ENCODE peak calls at places on chromosomes 7 and 10, in eight cellular contexts. One of them, this sample, is unnamed.

GRCh38 chr7:106770191-106770590 is 94.9 kb upstream of the PIK3CG start:
- DNase-seq in stimulated activated CD4-positive, alpha-beta T cell treated with anti-CD3 and anti-CD28 coated beads, Interleukin-1b, Interleukin-23, amount 100 ng/mL, for 24 hours: no peak
- DNase-seq in lung microvascular endothelial cell: peak
- DNase-seq in activated naive CD4-positive, alpha-beta T cell treated with anti-CD3 and anti-CD28 coated beads for 36 hours: no peak
- DNase-seq in nucleus accumbens: no peak
- DNase-seq in occipital lobe: no peak
- DNase-seq in GM23248: peak
- DNase-seq in AG08396: peak
- DNase-seq in this sample: no peak

GRCh38 chr10:93678386-93678785 is 24.0 kb downstream of the FRA10AC1 start:
- DNase-seq in stimulated activated CD4-positive, alpha-beta T cell treated with anti-CD3 and anti-CD28 coated beads, Interleukin-1b, Interleukin-23, amount 100 ng/mL, for 24 hours: no peak
- DNase-seq in lung microvascular endothelial cell: no peak
- DNase-seq in activated naive CD4-positive, alpha-beta T cell treated with anti-CD3 and anti-CD28 coated beads for 36 hours: no peak
- DNase-seq in nucleus accumbens: no peak
- DNase-seq in occipital lobe: no peak
- DNase-seq in GM23248: no peak
- DNase-seq in AG08396: no peak
- DNase-seq in this sample: no peak

GRCh38 chr10:80530816-80531215 is 6.9 kb upstream of the SH2D4B start:
- DNase-seq in stimulated activated CD4-positive, alpha-beta T cell treated with anti-CD3 and anti-CD28 coated beads, Interleukin-1b, Interleukin-23, amount 100 ng/mL, for 24 hours: no peak
- DNase-seq in lung microvascular endothelial cell: no peak
- DNase-seq in activated naive CD4-positive, alpha-beta T cell treated with anti-CD3 and anti-CD28 coated beads for 36 hours: no peak
- DNase-seq in nucleus accumbens: no peak
- DNase-seq in occipital lobe: no peak
- DNase-seq in GM23248: no peak
- DNase-seq in AG08396: no peak
- DNase-seq in this sample: no peak

GRCh38 chr7:42902361-42902760 is 9.5 kb downstream of the C7orf25 start:
- DNase-seq in stimulated activated CD4-positive, alpha-beta T cell treated with anti-CD3 and anti-CD28 coated beads, Interleukin-1b, Interleukin-23, amount 100 ng/mL, for 24 hours: no peak
- DNase-seq in lung microvascular endothelial cell: no peak
- DNase-seq in activated naive CD4-positive, alpha-beta T cell treated with anti-CD3 and anti-CD28 coated beads for 36 hours: no peak
- DNase-seq in nucleus accumbens: no peak
- DNase-seq in occipital lobe: no peak
- DNase-seq in GM23248: no peak
- DNase-seq in AG08396: no peak
- DNase-seq in this sample: no peak

GRCh38 chr10:116521424-116522305 is 24.1 kb upstream of the PNLIP start:
- DNase-seq in stimulated activated CD4-positive, alpha-beta T cell treated with anti-CD3 and anti-CD28 coated beads, Interleukin-1b, Interleukin-23, amount 100 ng/mL, for 24 hours: no peak
- DNase-seq in lung microvascular endothelial cell: peak
- DNase-seq in activated naive CD4-positive, alpha-beta T cell treated with anti-CD3 and anti-CD28 coated beads for 36 hours: peak
- DNase-seq in nucleus accumbens: peak
- DNase-seq in occipital lobe: no peak
- DNase-seq in GM23248: peak
- DNase-seq in AG08396: peak
- DNase-seq in this sample: no peak

GRCh38 chr10:58609525-58610150 is 97.0 kb downstream of the BICC1 start:
- DNase-seq in stimulated activated CD4-positive, alpha-beta T cell treated with anti-CD3 and anti-CD28 coated beads, Interleukin-1b, Interleukin-23, amount 100 ng/mL, for 24 hours: no peak
- DNase-seq in lung microvascular endothelial cell: no peak
- DNase-seq in activated naive CD4-positive, alpha-beta T cell treated with anti-CD3 and anti-CD28 coated beads for 36 hours: no peak
- DNase-seq in nucleus accumbens: no peak
- DNase-seq in occipital lobe: no peak
- DNase-seq in GM23248: no peak
- DNase-seq in AG08396: no peak
- DNase-seq in this sample: no peak

GRCh38 chr10:70576803-70577517 is 25.6 kb downstream of the PRF1 start:
- DNase-seq in stimulated activated CD4-positive, alpha-beta T cell treated with anti-CD3 and anti-CD28 coated beads, Interleukin-1b, Interleukin-23, amount 100 ng/mL, for 24 hours: no peak
- DNase-seq in lung microvascular endothelial cell: no peak
- DNase-seq in activated naive CD4-positive, alpha-beta T cell treated with anti-CD3 and anti-CD28 coated beads for 36 hours: no peak
- DNase-seq in nucleus accumbens: no peak
- DNase-seq in occipital lobe: no peak
- DNase-seq in GM23248: peak
- DNase-seq in AG08396: peak
- DNase-seq in this sample: no peak

GRCh38 chr10:3056280-3057037 is 10.9 kb upstream of the PFKP start:
- DNase-seq in stimulated activated CD4-positive, alpha-beta T cell treated with anti-CD3 and anti-CD28 coated beads, Interleukin-1b, Interleukin-23, amount 100 ng/mL, for 24 hours: no peak
- DNase-seq in lung microvascular endothelial cell: no peak
- DNase-seq in activated naive CD4-positive, alpha-beta T cell treated with anti-CD3 and anti-CD28 coated beads for 36 hours: no peak
- DNase-seq in nucleus accumbens: no peak
- DNase-seq in occipital lobe: no peak
- DNase-seq in GM23248: no peak
- DNase-seq in AG08396: no peak
- DNase-seq in this sample: no peak

GRCh38 chr7:27585781-27586447 is 76.8 kb downstream of the HIBADH start:
- DNase-seq in stimulated activated CD4-positive, alpha-beta T cell treated with anti-CD3 and anti-CD28 coated beads, Interleukin-1b, Interleukin-23, amount 100 ng/mL, for 24 hours: no peak
- DNase-seq in lung microvascular endothelial cell: no peak
- DNase-seq in activated naive CD4-positive, alpha-beta T cell treated with anti-CD3 and anti-CD28 coated beads for 36 hours: no peak
- DNase-seq in nucleus accumbens: no peak
- DNase-seq in occipital lobe: no peak
- DNase-seq in GM23248: no peak
- DNase-seq in AG08396: no peak
- DNase-seq in this sample: no peak

GRCh38 chr10:20274580-20274979 is 458.3 kb downstream of the PLXDC2 start:
- DNase-seq in stimulated activated CD4-positive, alpha-beta T cell treated with anti-CD3 and anti-CD28 coated beads, Interleukin-1b, Interleukin-23, amount 100 ng/mL, for 24 hours: no peak
- DNase-seq in lung microvascular endothelial cell: no peak
- DNase-seq in activated naive CD4-positive, alpha-beta T cell treated with anti-CD3 and anti-CD28 coated beads for 36 hours: no peak
- DNase-seq in nucleus accumbens: no peak
- DNase-seq in occipital lobe: no peak
- DNase-seq in GM23248: no peak
- DNase-seq in AG08396: no peak
- DNase-seq in this sample: no peak

GRCh38 chr7:55523366-55523765 is 48.9 kb downstream of the VOPP1 start:
- DNase-seq in stimulated activated CD4-positive, alpha-beta T cell treated with anti-CD3 and anti-CD28 coated beads, Interleukin-1b, Interleukin-23, amount 100 ng/mL, for 24 hours: no peak
- DNase-seq in lung microvascular endothelial cell: no peak
- DNase-seq in activated naive CD4-positive, alpha-beta T cell treated with anti-CD3 and anti-CD28 coated beads for 36 hours: no peak
- DNase-seq in nucleus accumbens: no peak
- DNase-seq in occipital lobe: no peak
- DNase-seq in GM23248: peak
- DNase-seq in AG08396: peak
- DNase-seq in this sample: no peak

GRCh38 chr10:33862706-33863105 is 528.2 kb upstream of the NRP1 start:
- DNase-seq in stimulated activated CD4-positive, alpha-beta T cell treated with anti-CD3 and anti-CD28 coated beads, Interleukin-1b, Interleukin-23, amount 100 ng/mL, for 24 hours: no peak
- DNase-seq in lung microvascular endothelial cell: no peak
- DNase-seq in activated naive CD4-positive, alpha-beta T cell treated with anti-CD3 and anti-CD28 coated beads for 36 hours: no peak
- DNase-seq in nucleus accumbens: no peak
- DNase-seq in occipital lobe: no peak
- DNase-seq in GM23248: no peak
- DNase-seq in AG08396: no peak
- DNase-seq in this sample: no peak

GRCh38 chr10:3666525-3667302 is 118.3 kb downstream of the KLF6 start:
- DNase-seq in stimulated activated CD4-positive, alpha-beta T cell treated with anti-CD3 and anti-CD28 coated beads, Interleukin-1b, Interleukin-23, amount 100 ng/mL, for 24 hours: no peak
- DNase-seq in lung microvascular endothelial cell: no peak
- DNase-seq in activated naive CD4-positive, alpha-beta T cell treated with anti-CD3 and anti-CD28 coated beads for 36 hours: peak
- DNase-seq in nucleus accumbens: no peak
- DNase-seq in occipital lobe: no peak
- DNase-seq in GM23248: no peak
- DNase-seq in AG08396: no peak
- DNase-seq in this sample: no peak

GRCh38 chr10:86583983-86584382 is 62.4 kb upstream of the WAPL start:
- DNase-seq in stimulated activated CD4-positive, alpha-beta T cell treated with anti-CD3 and anti-CD28 coated beads, Interleukin-1b, Interleukin-23, amount 100 ng/mL, for 24 hours: no peak
- DNase-seq in lung microvascular endothelial cell: no peak
- DNase-seq in activated naive CD4-positive, alpha-beta T cell treated with anti-CD3 and anti-CD28 coated beads for 36 hours: peak
- DNase-seq in nucleus accumbens: no peak
- DNase-seq in occipital lobe: no peak
- DNase-seq in GM23248: no peak
- DNase-seq in AG08396: no peak
- DNase-seq in this sample: no peak

GRCh38 chr10:43878386-43878785 is 229.7 kb upstream of the ZNF32 start:
- DNase-seq in stimulated activated CD4-positive, alpha-beta T cell treated with anti-CD3 and anti-CD28 coated beads, Interleukin-1b, Interleukin-23, amount 100 ng/mL, for 24 hours: no peak
- DNase-seq in lung microvascular endothelial cell: peak
- DNase-seq in activated naive CD4-positive, alpha-beta T cell treated with anti-CD3 and anti-CD28 coated beads for 36 hours: no peak
- DNase-seq in nucleus accumbens: no peak
- DNase-seq in occipital lobe: no peak
- DNase-seq in GM23248: peak
- DNase-seq in AG08396: peak
- DNase-seq in this sample: no peak

GRCh38 chr7:10708447-10708846 is 265.2 kb upstream of the PHF14 start:
- DNase-seq in stimulated activated CD4-positive, alpha-beta T cell treated with anti-CD3 and anti-CD28 coated beads, Interleukin-1b, Interleukin-23, amount 100 ng/mL, for 24 hours: no peak
- DNase-seq in lung microvascular endothelial cell: no peak
- DNase-seq in activated naive CD4-positive, alpha-beta T cell treated with anti-CD3 and anti-CD28 coated beads for 36 hours: no peak
- DNase-seq in nucleus accumbens: no peak
- DNase-seq in occipital lobe: no peak
- DNase-seq in GM23248: no peak
- DNase-seq in AG08396: no peak
- DNase-seq in this sample: no peak

GRCh38 chr7:142407939-142408573 is 150.2 kb upstream of the PRSS58 start:
- DNase-seq in stimulated activated CD4-positive, alpha-beta T cell treated with anti-CD3 and anti-CD28 coated beads, Interleukin-1b, Interleukin-23, amount 100 ng/mL, for 24 hours: no peak
- DNase-seq in lung microvascular endothelial cell: peak
- DNase-seq in activated naive CD4-positive, alpha-beta T cell treated with anti-CD3 and anti-CD28 coated beads for 36 hours: no peak
- DNase-seq in nucleus accumbens: no peak
- DNase-seq in occipital lobe: no peak
- DNase-seq in GM23248: peak
- DNase-seq in AG08396: peak
- DNase-seq in this sample: no peak

GRCh38 chr10:14648936-14649335 is 125.8 kb downstream of the FAM107B start:
- DNase-seq in stimulated activated CD4-positive, alpha-beta T cell treated with anti-CD3 and anti-CD28 coated beads, Interleukin-1b, Interleukin-23, amount 100 ng/mL, for 24 hours: no peak
- DNase-seq in lung microvascular endothelial cell: no peak
- DNase-seq in activated naive CD4-positive, alpha-beta T cell treated with anti-CD3 and anti-CD28 coated beads for 36 hours: no peak
- DNase-seq in nucleus accumbens: no peak
- DNase-seq in occipital lobe: no peak
- DNase-seq in GM23248: no peak
- DNase-seq in AG08396: no peak
- DNase-seq in this sample: no peak

GRCh38 chr7:22853674-22854157 is 31.1 kb upstream of the TOMM7 start:
- DNase-seq in stimulated activated CD4-positive, alpha-beta T cell treated with anti-CD3 and anti-CD28 coated beads, Interleukin-1b, Interleukin-23, amount 100 ng/mL, for 24 hours: peak
- DNase-seq in lung microvascular endothelial cell: peak
- DNase-seq in activated naive CD4-positive, alpha-beta T cell treated with anti-CD3 and anti-CD28 coated beads for 36 hours: peak
- DNase-seq in nucleus accumbens: no peak
- DNase-seq in occipital lobe: no peak
- DNase-seq in GM23248: peak
- DNase-seq in AG08396: no peak
- DNase-seq in this sample: peak

GRCh38 chr7:27133409-27134157 is 3.0 kb upstream of the HOXA4 start:
- DNase-seq in stimulated activated CD4-positive, alpha-beta T cell treated with anti-CD3 and anti-CD28 coated beads, Interleukin-1b, Interleukin-23, amount 100 ng/mL, for 24 hours: no peak
- DNase-seq in lung microvascular endothelial cell: peak
- DNase-seq in activated naive CD4-positive, alpha-beta T cell treated with anti-CD3 and anti-CD28 coated beads for 36 hours: no peak
- DNase-seq in nucleus accumbens: no peak
- DNase-seq in occipital lobe: no peak
- DNase-seq in GM23248: no peak
- DNase-seq in AG08396: no peak
- DNase-seq in this sample: no peak

GRCh38 chr10:62264126-62264525 is 4.5 kb downstream of the RTKN2 start:
- DNase-seq in stimulated activated CD4-positive, alpha-beta T cell treated with anti-CD3 and anti-CD28 coated beads, Interleukin-1b, Interleukin-23, amount 100 ng/mL, for 24 hours: no peak
- DNase-seq in lung microvascular endothelial cell: no peak
- DNase-seq in activated naive CD4-positive, alpha-beta T cell treated with anti-CD3 and anti-CD28 coated beads for 36 hours: no peak
- DNase-seq in nucleus accumbens: no peak
- DNase-seq in occipital lobe: no peak
- DNase-seq in GM23248: no peak
- DNase-seq in AG08396: no peak
- DNase-seq in this sample: no peak

GRCh38 chr7:102313997-102314780 is 27.5 kb downstream of the SH2B2 start:
- DNase-seq in stimulated activated CD4-positive, alpha-beta T cell treated with anti-CD3 and anti-CD28 coated beads, Interleukin-1b, Interleukin-23, amount 100 ng/mL, for 24 hours: no peak
- DNase-seq in lung microvascular endothelial cell: no peak
- DNase-seq in activated naive CD4-positive, alpha-beta T cell treated with anti-CD3 and anti-CD28 coated beads for 36 hours: no peak
- DNase-seq in nucleus accumbens: no peak
- DNase-seq in occipital lobe: no peak
- DNase-seq in GM23248: no peak
- DNase-seq in AG08396: no peak
- DNase-seq in this sample: no peak

GRCh38 chr7:135801045-135801693 is 52.6 kb upstream of the FAM180A start:
- DNase-seq in stimulated activated CD4-positive, alpha-beta T cell treated with anti-CD3 and anti-CD28 coated beads, Interleukin-1b, Interleukin-23, amount 100 ng/mL, for 24 hours: no peak
- DNase-seq in lung microvascular endothelial cell: peak
- DNase-seq in activated naive CD4-positive, alpha-beta T cell treated with anti-CD3 and anti-CD28 coated beads for 36 hours: peak
- DNase-seq in nucleus accumbens: no peak
- DNase-seq in occipital lobe: no peak
- DNase-seq in GM23248: peak
- DNase-seq in AG08396: peak
- DNase-seq in this sample: peak

GRCh38 chr7:6453737-6454136 is 6.0 kb upstream of the DAGLB start:
- DNase-seq in stimulated activated CD4-positive, alpha-beta T cell treated with anti-CD3 and anti-CD28 coated beads, Interleukin-1b, Interleukin-23, amount 100 ng/mL, for 24 hours: no peak
- DNase-seq in lung microvascular endothelial cell: peak
- DNase-seq in activated naive CD4-positive, alpha-beta T cell treated with anti-CD3 and anti-CD28 coated beads for 36 hours: no peak
- DNase-seq in nucleus accumbens: no peak
- DNase-seq in occipital lobe: no peak
- DNase-seq in GM23248: peak
- DNase-seq in AG08396: peak
- DNase-seq in this sample: no peak

GRCh38 chr7:150937848-150938561 is 40.1 kb downstream of the KCNH2 start:
- DNase-seq in stimulated activated CD4-positive, alpha-beta T cell treated with anti-CD3 and anti-CD28 coated beads, Interleukin-1b, Interleukin-23, amount 100 ng/mL, for 24 hours: peak
- DNase-seq in lung microvascular endothelial cell: peak
- DNase-seq in activated naive CD4-positive, alpha-beta T cell treated with anti-CD3 and anti-CD28 coated beads for 36 hours: peak
- DNase-seq in nucleus accumbens: no peak
- DNase-seq in occipital lobe: no peak
- DNase-seq in GM23248: peak
- DNase-seq in AG08396: no peak
- DNase-seq in this sample: no peak